ENCODE peak calls at places on chromosome 10, in five cellular contexts. R is IMR-90, I is adrenal gland, N is right lobe of liver, X is A549. H is an unnamed sample.

GRCh38 chr10:93600861-93601773 is at the start of gene RBP4:
- DNase-seq in R (peak), I (peak), N (peak), X (no peak), H (no peak)

GRCh38 chr10:97686301-97686961 is 610 bp downstream of the AVPI1 start:
- DNase-seq in R (no peak), I (no peak), N (no peak), X (no peak), H (no peak)

GRCh38 chr10:132820056-132820455 is 34.1 kb upstream of the NKX6-2 start:
- DNase-seq in R (no peak), I (no peak), N (no peak), X (no peak), H (no peak)

GRCh38 chr10:55550241-55550640 is 749.2 kb upstream of the PCDH15 start:
- DNase-seq in R (no peak), I (no peak), N (no peak), X (no peak), H (no peak)

GRCh38 chr10:43218206-43218950 is 48.5 kb downstream of the RASGEF1A start:
- DNase-seq in R (no peak), I (no peak), N (no peak), X (no peak), H (no peak)

GRCh38 chr10:4678023-4678950 is 147.7 kb upstream of the AKR1E2 start:
- DNase-seq in R (peak), I (no peak), N (no peak), X (peak), H (no peak)

GRCh38 chr10:3786295-3786981 is 1.4 kb upstream of the KLF6 start:
- DNase-seq in R (peak), I (peak), N (peak), X (no peak), H (peak)

GRCh38 chr10:63103971-63104409 is 29.1 kb upstream of the NRBF2 start:
- DNase-seq in R (no peak), I (no peak), N (no peak), X (no peak), H (peak)

GRCh38 chr10:112389147-112389822 is 15.4 kb downstream of the ACSL5 start:
- DNase-seq in R (peak), I (no peak), N (no peak), X (peak), H (no peak)

GRCh38 chr10:22700489-22700888 is 13.9 kb downstream of the PIP4K2A start:
- DNase-seq in R (no peak), I (no peak), N (no peak), X (no peak), H (no peak)
- TF ChIP-seq POLR2A in R (no peak), I (no peak), N (no peak), X (no peak), H (no peak)

GRCh38 chr10:82722273-82722672 is 847.3 kb downstream of the NRG3 start:
- DNase-seq in R (no peak), I (no peak), N (no peak), X (no peak), H (no peak)
- TF ChIP-seq POLR2A in R (no peak), I (no peak), N (no peak), X (no peak), H (no peak)

GRCh38 chr10:44959243-44960097 is at the start of gene RASSF4:
- DNase-seq in R (peak), I (peak), N (peak), X (peak), H (peak)
- TF ChIP-seq POLR2A in R (peak), I (peak), N (peak), X (peak), H (no peak)

GRCh38 chr10:118927317-118927716 is 102.2 kb upstream of the NANOS1 start:
- DNase-seq in R (no peak), I (no peak), N (no peak), X (no peak), H (no peak)

GRCh38 chr10:118926441-118926840 is 103.1 kb upstream of the NANOS1 start:
- DNase-seq in R (no peak), I (peak), N (no peak), X (no peak), H (no peak)

GRCh38 chr10:118926018-118926417 is 103.5 kb upstream of the NANOS1 start:
- DNase-seq in R (no peak), I (no peak), N (no peak), X (no peak), H (no peak)

GRCh38 chr10:118925404-118925803 is 104.1 kb upstream of the NANOS1 start:
- DNase-seq in R (no peak), I (no peak), N (no peak), X (no peak), H (no peak)

GRCh38 chr10:118926903-118927302 is 102.6 kb upstream of the NANOS1 start:
- DNase-seq in R (no peak), I (no peak), N (no peak), X (no peak), H (no peak)
- TF ChIP-seq POLR2A in R (no peak), I (no peak), N (no peak), X (no peak), H (no peak)

GRCh38 chr10:74176380-74177139 is 25.5 kb downstream of the ADK start:
- DNase-seq in R (peak), I (peak), N (peak), X (peak), H (peak)
- TF ChIP-seq POLR2A in R (peak), I (peak), N (peak), X (peak), H (peak)

GRCh38 chr10:61898435-61898778 is 3.1 kb upstream of the ARID5B start:
- DNase-seq in R (no peak), I (no peak), N (no peak), X (no peak), H (no peak)
- TF ChIP-seq POLR2A in R (no peak), I (no peak), N (no peak), X (no peak), H (no peak)

GRCh38 chr10:28530751-28531150 is 2.2 kb upstream of the WAC start:
- DNase-seq in R (peak), I (no peak), N (no peak), X (no peak), H (no peak)

GRCh38 chr10:28532509-28533314 is at the start of gene WAC:
- DNase-seq in R (peak), I (peak), N (peak), X (peak), H (peak)

GRCh38 chr10:28533571-28534304 is 820 bp downstream of the WAC start:
- DNase-seq in R (peak), I (peak), N (peak), X (peak), H (peak)

GRCh38 chr10:28533315-28533564 is 322 bp downstream of the WAC start:
- DNase-seq in R (no peak), I (no peak), N (no peak), X (no peak), H (no peak)

DNA sequence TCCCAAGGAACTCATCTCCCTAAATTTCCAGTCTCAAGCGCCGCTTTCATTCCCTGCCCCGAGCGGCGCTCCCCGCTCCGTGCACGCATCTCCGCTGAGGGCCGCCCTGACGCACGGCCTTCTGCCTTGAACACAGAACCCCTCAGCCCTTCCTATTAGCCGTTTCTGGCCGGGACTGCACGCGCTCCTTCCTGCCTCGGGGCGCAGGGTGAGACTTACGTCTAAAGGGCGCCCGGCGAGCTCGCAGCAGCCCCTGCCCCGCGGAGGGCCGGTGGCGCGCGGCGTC is 752 bp upstream of the WAC start:
- DNase-seq in R (no peak), I (no peak), N (peak), X (peak), H (peak)
- TF ChIP-seq POLR2A in R (no peak), I (no peak), N (no peak), X (no peak), H (no peak)

GRCh38 chr10:88130912-88131311 is 267.5 kb downstream of the PTEN start:
- DNase-seq in R (no peak), I (no peak), N (no peak), X (no peak), H (no peak)
- TF ChIP-seq POLR2A in R (no peak), I (no peak), N (no peak), X (no peak), H (no peak)

DNA sequence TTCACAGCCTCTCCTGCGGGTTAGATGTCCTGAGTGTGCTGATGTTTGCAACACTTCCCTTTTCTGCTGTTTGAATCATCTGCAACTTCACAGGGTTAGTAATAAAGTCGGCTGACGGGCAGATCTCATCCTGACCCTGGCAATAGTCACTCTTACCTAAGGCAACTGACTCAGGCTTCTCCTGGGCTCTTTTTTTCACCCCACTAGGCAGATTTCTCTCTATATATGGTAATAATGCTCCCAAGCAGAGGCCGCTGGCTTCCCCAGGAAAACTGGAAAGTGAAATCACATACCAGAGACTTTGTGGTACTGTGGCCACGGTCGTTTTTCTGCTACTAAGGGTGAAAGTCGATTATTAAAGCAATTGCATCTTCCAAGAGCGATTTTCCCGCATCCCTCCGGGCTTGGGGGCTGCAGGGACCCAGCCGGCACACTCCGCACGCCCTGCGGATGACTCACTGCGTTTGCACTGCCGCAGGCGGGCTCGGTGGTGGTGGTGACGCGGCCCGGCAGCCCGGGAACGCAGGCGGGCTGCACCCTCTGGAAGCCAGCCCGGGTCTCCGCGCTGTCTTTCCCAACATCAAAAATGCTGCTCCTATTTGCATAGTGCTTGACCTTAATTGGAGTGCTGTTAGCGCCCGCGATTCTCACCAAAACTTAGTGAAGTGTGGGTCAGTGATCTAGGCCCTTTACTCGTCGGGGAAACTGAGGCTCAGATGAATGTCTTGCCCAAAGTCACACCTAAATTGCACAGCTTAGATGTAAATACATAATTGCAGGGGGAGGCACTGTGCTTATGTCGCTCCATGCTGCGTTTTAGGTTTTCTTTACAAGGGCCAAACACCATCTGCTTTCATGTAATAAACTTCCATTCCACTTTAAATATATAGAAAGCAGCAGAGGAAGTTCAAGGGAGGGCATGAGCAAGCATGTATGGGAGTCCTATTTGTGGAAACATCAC is 47.6 kb upstream of the ITGB1 start:
- DNase-seq in R (peak), I (peak), N (peak), X (peak), H (peak)
- TF ChIP-seq POLR2A in R (peak), I (peak), N (peak), X (no peak), H (no peak)

GRCh38 chr10:90871279-90871760 is 454 bp upstream of the RPP30 start:
- DNase-seq in R (peak), I (peak), N (no peak), X (peak), H (peak)

GRCh38 chr10:90872648-90873020 is 860 bp downstream of the RPP30 start:
- DNase-seq in R (no peak), I (no peak), N (no peak), X (no peak), H (peak)

GRCh38 chr10:90866050-90866598 is 5.7 kb upstream of the RPP30 start:
- DNase-seq in R (no peak), I (no peak), N (no peak), X (no peak), H (no peak)

DNA sequence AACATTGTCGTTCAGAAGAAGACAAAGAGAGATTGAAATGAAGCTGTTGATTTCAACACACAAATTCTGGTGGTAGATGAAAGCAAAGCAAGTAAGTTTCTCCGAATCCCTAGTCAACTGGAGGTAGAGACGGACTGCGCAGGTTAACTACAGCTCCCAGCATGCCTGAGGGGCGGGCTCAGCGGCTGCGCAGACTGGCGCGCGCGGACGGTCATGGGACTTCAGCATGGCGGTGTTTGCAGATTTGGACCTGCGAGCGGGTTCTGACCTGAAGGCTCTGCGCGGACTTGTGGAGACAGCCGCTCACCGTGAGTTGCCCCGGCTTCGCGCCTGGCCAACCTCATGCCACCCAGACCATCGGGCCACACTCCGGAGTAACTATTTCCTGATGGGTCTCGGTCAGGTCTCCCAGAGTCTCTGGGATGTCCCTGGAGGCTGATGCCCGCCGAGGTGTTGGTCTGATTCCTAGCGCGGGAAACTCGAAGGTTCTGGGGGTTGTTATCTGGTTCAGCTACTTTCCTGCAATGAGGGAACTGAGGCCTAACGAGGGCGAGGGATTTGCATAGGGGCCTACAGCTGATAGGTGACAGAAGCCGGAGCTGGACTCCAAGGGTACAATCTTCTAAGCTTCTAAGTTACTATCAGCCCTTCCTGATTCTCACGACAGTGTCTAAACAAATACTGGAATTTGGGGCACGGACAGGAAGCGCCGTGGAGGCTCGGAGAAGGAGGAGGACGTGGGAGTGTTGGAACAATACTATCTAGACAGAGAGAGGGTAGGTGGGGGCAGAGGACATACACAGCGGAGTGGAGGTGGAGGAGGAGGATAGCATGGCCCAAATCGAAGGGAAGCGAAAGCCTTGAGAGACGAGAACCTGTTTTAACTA is at the start of gene RPP30:
- DNase-seq in R (peak), I (peak), N (peak), X (peak), H (peak)
- TF ChIP-seq POLR2A in R (no peak), I (no peak), N (peak), X (peak), H (peak)

H was measured in erythroblast.